ENCODE peak calls at places on chromosomes 7 and 10, in nine cellular contexts. O, N, I, K, E, S, Z, F and C are unnamed samples. For H3K9me3, the result is how much of the 10 kb centered on the place peaks cover.

GRCh38 chr7:142482899-142483658 is 225.2 kb upstream of the PRSS58 start:
- DNase-seq in N (no peak), E (peak), F (peak), Z (peak), O (peak), S (peak), I (no peak), K (no peak), C (no peak)

GRCh38 chr10:15504101-15504840 is 133.2 kb upstream of the FAM171A1 start:
- DNase-seq in K (no peak), O (no peak), F (no peak), Z (no peak), I (no peak), E (no peak), S (no peak), N (no peak), C (no peak)

GRCh38 chr10:12526311-12526710 is 177.0 kb downstream of the CAMK1D start:
- DNase-seq in O (no peak), F (no peak), S (no peak), Z (no peak), K (no peak), I (no peak), N (no peak), E (no peak), C (no peak)

GRCh38 chr7:150974468-150975391 is 3.4 kb downstream of the KCNH2 start:
- DNase-seq in E (no peak), O (peak), S (peak), K (peak), Z (no peak), F (peak), N (peak), I (no peak), C (peak)

GRCh38 chr10:86061301-86061873 is 305.2 kb downstream of the GRID1 start:
- DNase-seq in F (no peak), K (no peak), N (no peak), O (no peak), S (peak), I (no peak), E (no peak), Z (no peak), C (peak)

GRCh38 chr7:25295404-25295803 is 67.1 kb upstream of the NPVF start:
- DNase-seq in K (no peak), Z (no peak), I (no peak), E (no peak), S (no peak), F (no peak), O (no peak), N (no peak), C (no peak)

GRCh38 chr10:59830601-59831259 is 75.6 kb downstream of the CCDC6 start:
- DNase-seq in N (no peak), E (peak), I (peak), Z (no peak), K (no peak), O (peak), S (peak), F (peak), C (no peak)

GRCh38 chr7:23106491-23106800 is 861 bp downstream of the KLHL7 start:
- DNase-seq in N (no peak), O (no peak), E (no peak), Z (no peak), S (peak), F (no peak), K (no peak), I (no peak), C (no peak)

GRCh38 chr10:6786579-6787031 is 206.5 kb upstream of the PRKCQ start:
- DNase-seq in F (no peak), O (no peak), S (no peak), I (peak), K (no peak), Z (no peak), E (peak), N (no peak), C (no peak)

DNA sequence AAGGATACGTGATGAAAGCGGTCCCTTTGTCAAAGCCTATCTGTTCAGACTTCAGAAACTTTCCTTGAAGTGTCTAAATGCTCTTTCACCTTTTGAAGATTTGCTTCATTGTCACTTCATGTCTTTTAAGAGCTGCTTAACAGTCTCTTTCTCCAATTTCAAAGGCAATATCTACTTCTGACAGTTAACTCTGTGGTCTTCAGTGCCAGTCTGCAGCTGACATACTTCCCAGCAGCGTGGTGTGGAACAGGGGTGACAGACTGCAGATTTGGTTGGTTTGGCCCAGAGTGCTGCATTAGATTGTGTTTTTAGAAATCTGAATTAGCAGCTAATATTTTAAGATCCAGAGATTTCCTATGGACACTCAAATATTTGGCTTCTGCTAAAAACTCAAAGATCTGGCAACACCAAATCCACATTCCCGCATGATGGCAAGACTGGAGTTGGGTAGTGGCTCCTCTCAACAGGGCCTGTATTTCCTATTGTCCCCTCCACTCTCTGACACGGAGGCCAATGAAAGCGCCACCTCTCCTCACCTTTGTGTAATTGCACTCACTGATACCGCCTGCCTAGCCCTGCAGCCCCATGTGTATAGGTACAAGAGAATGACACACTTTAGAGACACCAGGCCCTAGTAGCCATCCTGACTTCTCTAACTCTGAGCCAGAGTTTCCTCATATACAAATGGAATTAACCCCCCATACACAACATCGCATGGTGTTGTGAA is 11.5 kb downstream of the SCRN1 start:
- DNase-seq in Z (no peak), N (no peak), S (no peak), I (no peak), K (no peak), E (no peak), F (no peak), O (peak), C (no peak)
- TF ChIP-seq CTCF in Z (no peak), N (no peak), S (no peak), I (no peak), K (no peak), E (no peak), F (no peak), O (peak), C (no peak)

GRCh38 chr7:100490483-100491191 is 6.9 kb downstream of the NYAP1 start:
- DNase-seq in Z (no peak), F (no peak), K (no peak), S (no peak), O (no peak), E (no peak), N (no peak), I (no peak), C (no peak)
- H3K4me3 ChIP-seq in Z (no peak), F (no peak), K (no peak), S (no peak), O (no peak), E (no peak), N (no peak), I (no peak), C (no peak)

GRCh38 chr7:71563276-71563675 is 431.3 kb downstream of the GALNT17 start:
- DNase-seq in O (no peak), I (no peak), F (no peak), E (no peak), Z (no peak), S (no peak), N (no peak), K (no peak), C (no peak)
- H3K9me3 ChIP-seq in O (under half), I (under half), F (under half), E (under half), Z (under half), S (under half), N (under half), K (under half), C (under half)

GRCh38 chr10:110983466-110983865 is 64.1 kb downstream of the SHOC2 start:
- DNase-seq in F (no peak), O (no peak), S (no peak), K (no peak), I (no peak), E (no peak), Z (no peak), N (no peak), C (no peak)
- TF ChIP-seq CTCF in F (no peak), O (no peak), S (no peak), K (no peak), I (no peak), E (no peak), Z (no peak), N (no peak), C (no peak)

DNA sequence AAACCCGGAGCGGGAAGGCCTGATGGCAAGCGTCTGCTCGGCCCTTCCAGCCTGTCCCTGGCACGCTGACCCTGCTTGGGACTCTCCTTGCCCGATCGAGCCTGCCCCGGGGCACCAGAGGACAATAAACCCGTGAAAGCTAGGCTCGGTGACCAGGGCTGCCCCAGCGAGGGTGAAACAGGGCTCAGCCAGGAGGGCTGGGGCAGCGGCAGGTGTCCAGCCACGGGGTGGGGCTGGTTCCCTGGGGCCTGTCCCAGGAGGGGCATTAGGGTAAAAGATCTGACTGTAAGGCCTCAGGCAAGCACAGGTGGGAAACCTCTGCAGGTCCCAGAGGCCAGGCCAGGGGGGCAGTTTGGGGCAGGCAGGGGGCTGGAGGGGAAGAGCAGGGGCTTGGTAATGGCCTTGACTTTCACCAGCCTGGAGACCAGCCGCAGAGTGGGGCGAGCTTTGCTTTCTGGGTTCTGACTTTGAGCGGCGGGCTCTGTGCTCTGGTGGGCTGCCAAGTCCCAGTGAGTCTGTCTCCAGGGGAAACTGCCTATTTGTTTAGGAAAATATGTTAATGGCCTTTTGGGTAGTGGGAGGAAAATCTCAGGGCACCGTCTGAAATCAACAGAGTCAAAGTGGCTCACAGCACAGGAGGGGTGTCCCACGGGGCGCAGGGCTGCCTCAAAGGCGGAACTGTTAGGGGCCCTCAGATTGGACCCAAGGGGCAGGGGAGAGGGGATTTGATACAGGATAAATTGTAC is 68.2 kb upstream of the INPP5A start:
- DNase-seq in K (no peak), Z (peak), N (no peak), E (no peak), I (no peak), S (no peak), O (no peak), F (no peak), C (peak)
- H3K4me3 ChIP-seq in K (no peak), Z (no peak), N (no peak), E (no peak), I (no peak), S (no peak), O (no peak), F (no peak), C (no peak)

DNA sequence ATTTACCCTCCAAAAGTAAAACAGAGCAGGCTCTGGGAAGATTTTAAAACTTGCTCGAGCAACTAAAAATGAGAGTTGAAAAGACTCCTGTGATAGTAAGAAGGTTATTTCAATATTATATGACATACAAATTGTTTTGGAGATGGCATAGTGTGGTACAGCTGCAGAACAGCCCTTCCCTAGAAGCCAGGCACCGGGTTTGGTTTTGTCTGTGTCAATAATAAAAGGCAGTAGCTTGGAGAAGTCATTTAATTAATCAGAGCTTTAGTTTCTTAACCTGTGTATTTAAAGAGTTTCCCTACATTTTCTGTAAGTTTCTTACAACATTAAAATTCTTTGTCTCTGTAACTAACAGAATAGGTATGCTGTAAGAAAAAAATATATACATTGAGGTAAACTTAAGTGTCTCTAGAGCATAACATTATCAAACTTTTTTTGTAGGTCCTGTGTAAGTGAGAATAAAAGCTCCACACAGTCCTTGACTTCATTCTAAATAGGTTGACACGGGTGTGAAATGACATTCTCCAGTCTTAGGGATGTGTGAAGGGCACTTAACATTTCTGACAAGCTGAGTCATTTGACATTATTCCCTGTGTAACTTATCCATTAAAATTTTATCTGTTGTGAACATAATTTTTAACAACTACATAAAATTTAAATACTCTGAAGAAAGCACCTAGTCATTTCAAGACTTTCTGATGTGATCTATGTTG is 425.0 kb upstream of the ETV1 start:
- DNase-seq in E (no peak), F (no peak), N (no peak), Z (no peak), O (no peak), K (no peak), S (no peak), I (no peak), C (no peak)
- H3K9me3 ChIP-seq in E (under half), F (under half), N (under half), Z (under half), O (under half), K (under half), S (under half), I (under half), C (under half)

GRCh38 chr10:82392533-82392932 is 517.5 kb downstream of the NRG3 start:
- DNase-seq in K (no peak), O (no peak), F (no peak), I (no peak), N (no peak), E (no peak), S (no peak), Z (no peak), C (no peak)
- TF ChIP-seq CTCF in K (no peak), O (no peak), F (no peak), I (no peak), N (no peak), E (no peak), S (no peak), Z (no peak), C (no peak)

GRCh38 chr7:27198871-27199801 is 755 bp downstream of the HOXA13 start:
- DNase-seq in Z (no peak), O (peak), K (no peak), E (peak), S (no peak), I (peak), F (no peak), N (peak), C (peak)
- H3K4me3 ChIP-seq in Z (peak), O (no peak), K (peak), E (no peak), S (peak), I (no peak), F (no peak), N (no peak), C (peak)

DNA sequence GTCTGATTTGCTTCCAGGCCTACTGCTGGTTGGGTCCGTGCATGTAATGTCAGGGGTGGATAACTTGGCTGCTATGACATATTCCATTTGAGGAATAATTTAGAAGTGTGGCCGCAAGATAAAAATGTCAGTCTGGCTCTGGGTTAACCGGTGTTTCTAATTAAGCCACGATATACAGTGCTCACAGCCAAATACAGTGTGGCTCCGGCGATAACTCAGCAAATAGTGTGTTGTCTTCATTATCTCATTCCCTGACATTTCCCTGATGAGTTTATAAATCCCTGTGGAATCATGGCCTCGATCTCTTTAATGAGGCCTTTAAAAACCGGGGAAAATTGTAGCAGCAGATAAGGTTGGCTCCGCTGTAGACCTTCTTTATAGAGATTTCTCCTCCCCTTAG is 1125.0 kb downstream of the TYW1 start:
- DNase-seq in F (no peak), E (no peak), O (no peak), K (no peak), Z (no peak), S (no peak), I (no peak), N (no peak), C (no peak)
- H3K9me3 ChIP-seq in F (under half), E (under half), O (under half), K (under half), Z (under half), S (under half), I (under half), N (under half), C (under half)

GRCh38 chr7:83271212-83272099 is 108.8 kb upstream of the PCLO start:
- DNase-seq in Z (no peak), F (no peak), N (no peak), E (peak), S (no peak), I (no peak), K (no peak), O (no peak), C (no peak)
- TF ChIP-seq CTCF in Z (no peak), F (no peak), N (no peak), E (peak), S (no peak), I (no peak), K (peak), O (peak), C (no peak)